ENCODE peak calls at places on chromosomes 12 and 14, in four cellular contexts. C, N, J and P are unnamed samples.

GRCh38 chr14:54229136-54229535 is 167.7 kb upstream of the CDKN3 start:
- DNase-seq in C (no peak), N (no peak), J (no peak), P (no peak)

GRCh38 chr12:44960856-44961255 is 84.7 kb upstream of the NELL2 start:
- DNase-seq in C (peak; percentile 3), N (no peak), J (no peak), P (no peak)

GRCh38 chr12:122021822-122022392 is at the start of gene BCL7A:
- DNase-seq in C (peak; percentile 64), N (peak; percentile 50), J (peak; percentile 80), P (peak; percentile 76)

GRCh38 chr12:118103231-118103600 is 595 bp downstream of the VSIG10 start:
- DNase-seq in C (peak; percentile 36), N (no peak), J (peak; percentile 23), P (no peak)

GRCh38 chr12:70270108-70270507 is 26.9 kb downstream of the CNOT2 start:
- DNase-seq in C (no peak), N (no peak), J (peak; percentile 9), P (no peak)

GRCh38 chr12:93378373-93379310 is 917 bp downstream of the NUDT4 start:
- DNase-seq in C (peak; percentile 84), N (peak; percentile 71), J (peak; percentile 73), P (peak; percentile 37)

GRCh38 chr14:55832122-55832911 is 252.3 kb downstream of the KTN1 start:
- DNase-seq in C (peak; percentile 23), N (no peak), J (peak; percentile 37), P (no peak)

GRCh38 chr12:89883630-89884364 is 175.2 kb upstream of the ATP2B1 start:
- DNase-seq in C (no peak), N (no peak), J (peak; percentile 15), P (no peak)

GRCh38 chr12:124578854-124579253 is 11.4 kb upstream of the NCOR2 start:
- DNase-seq in C (no peak), N (no peak), J (no peak), P (no peak)

GRCh38 chr14:83548061-83548839 is 1981.7 kb upstream of the FLRT2 start:
- DNase-seq in C (peak; percentile 24), N (no peak), J (peak; percentile 95), P (no peak)

GRCh38 chr14:100726812-100727564 is at the start of gene DLK1:
- DNase-seq in C (no peak), N (no peak), J (no peak), P (no peak)

GRCh38 chr12:92538970-92539749 is 163.6 kb upstream of the PLEKHG7 start:
- DNase-seq in C (peak; percentile 68), N (no peak), J (peak; percentile 72), P (peak; percentile 48)

GRCh38 chr12:7431993-7432685 is 11.8 kb downstream of the CD163L1 start:
- DNase-seq in C (peak; percentile 43), N (no peak), J (no peak), P (no peak)